ENCODE peak calls at places on chromosomes 4 and X, in eight cellular contexts. I is keratinocyte; Z is T-helper 1 cell; S is GM13977; Y is activated CD8-positive, alpha-beta memory T cell treated with anti-CD3 and anti-CD28 coated beads for 1 hour; Q is neural crest cell; R is mesenchymal stem cell; E is central memory CD4-positive, alpha-beta T cell. B is an unnamed sample.

GRCh38 chr4:106316773-106317409 is 541 bp downstream of the AIMP1 start:
- DNase-seq in I (no peak), Z (no peak), S (no peak), Y (no peak), Q (no peak), R (peak; percentile 41), E (peak; percentile 2), B (no peak)

GRCh38 chr4:151267822-151268535 is 9.0 kb upstream of the PRSS48 start:
- DNase-seq in I (no peak), Z (no peak), S (no peak), Y (no peak), Q (no peak), R (no peak), E (no peak), B (no peak)

GRCh38 chr4:94175553-94176260 is 32.0 kb upstream of the SMARCAD1 start:
- DNase-seq in I (no peak), Z (no peak), S (no peak), Y (no peak), Q (no peak), R (no peak), E (no peak), B (no peak)

GRCh38 chr4:7756561-7757355 is 182.9 kb downstream of the AFAP1 start:
- DNase-seq in I (no peak), Z (no peak), S (no peak), Y (no peak), Q (no peak), R (no peak), E (no peak), B (no peak)

GRCh38 chr4:39043697-39044363 is 11.6 kb upstream of the TMEM156 start:
- DNase-seq in I (no peak), Z (no peak), S (peak; percentile 40), Y (no peak), Q (no peak), R (peak; percentile 80), E (peak; percentile 20), B (peak; percentile 29)

GRCh38 chr4:98950925-98951324 is 22.0 kb upstream of the EIF4E start:
- DNase-seq in I (no peak), Z (no peak), S (no peak), Y (no peak), Q (no peak), R (no peak), E (no peak), B (no peak)

GRCh38 chrX:131262738-131263679 is 26.1 kb downstream of the IGSF1 start:
- DNase-seq in I (no peak), Z (no peak), S (no peak), Y (no peak), Q (no peak), R (no peak), E (no peak), B (no peak)

GRCh38 chr4:54063737-54064316 is 578 bp downstream of the CHIC2 start:
- DNase-seq in I (no peak), Z (no peak), S (peak; percentile 48), Y (no peak), Q (peak; percentile 26), R (peak; percentile 54), E (peak; percentile 49), B (peak; percentile 37)

GRCh38 chr4:94373752-94374151 is 31.1 kb upstream of the HPGDS start:
- DNase-seq in I (no peak), Z (no peak), S (no peak), Y (no peak), Q (no peak), R (no peak), E (no peak), B (no peak)

GRCh38 chr4:176001171-176002006 is 64.3 kb upstream of the WDR17 start:
- DNase-seq in I (no peak), Z (no peak), S (peak; percentile 13), Y (no peak), Q (peak; percentile 72), R (peak; percentile 58), E (no peak), B (peak; percentile 10)

GRCh38 chr4:94447754-94448411 is 3.9 kb upstream of the PDLIM5 start:
- DNase-seq in I (no peak), Z (no peak), S (no peak), Y (no peak), Q (no peak), R (no peak), E (no peak), B (no peak)

GRCh38 chrX:63330681-63331080 is 20.5 kb downstream of the SPIN4 start:
- DNase-seq in I (peak; percentile 23), Z (no peak), S (no peak), Y (no peak), Q (no peak), R (no peak), E (no peak), B (no peak)

GRCh38 chr4:47193179-47193578 is 161.8 kb downstream of the GABRB1 start:
- DNase-seq in I (no peak), Z (no peak), S (no peak), Y (no peak), Q (no peak), R (no peak), E (no peak), B (no peak)

GRCh38 chr4:158444621-158445020 is 77.1 kb upstream of the RXFP1 start:
- DNase-seq in I (no peak), Z (no peak), S (no peak), Y (no peak), Q (no peak), R (no peak), E (no peak), B (no peak)

GRCh38 chr4:74638001-74638400 is 156.3 kb downstream of the BTC start:
- DNase-seq in I (no peak), Z (no peak), S (no peak), Y (no peak), Q (no peak), R (no peak), E (no peak), B (no peak)

GRCh38 chr4:151766691-151767090 is 5.9 kb upstream of the GATB start:
- DNase-seq in I (no peak), Z (no peak), S (no peak), Y (no peak), Q (no peak), R (no peak), E (peak; percentile 8), B (no peak)

GRCh38 chrX:12825801-12826200 is 34.6 kb downstream of the PRPS2 start:
- DNase-seq in I (no peak), Z (no peak), S (no peak), Y (no peak), Q (no peak), R (peak; percentile 2), E (no peak), B (no peak)

GRCh38 chr4:83993774-83994173 is 457.9 kb downstream of the GPAT3 start:
- DNase-seq in I (no peak), Z (no peak), S (no peak), Y (no peak), Q (peak; percentile 3), R (no peak), E (no peak), B (no peak)

GRCh38 chrX:3066555-3066954 is 25.3 kb downstream of the ARSF start:
- DNase-seq in I (no peak), Z (no peak), S (no peak), Y (no peak), Q (no peak), R (peak; percentile 3), E (no peak), B (no peak)

GRCh38 chr4:75845992-75846391 is 56.3 kb downstream of the PPEF2 start:
- DNase-seq in I (no peak), Z (no peak), S (no peak), Y (no peak), Q (no peak), R (no peak), E (no peak), B (no peak)

GRCh38 chr4:11367371-11367770 is 61.3 kb downstream of the HS3ST1 start:
- DNase-seq in I (no peak), Z (no peak), S (no peak), Y (no peak), Q (peak; percentile 11), R (peak; percentile 41), E (no peak), B (no peak)

GRCh38 chrX:86964321-86964720 is 553.3 kb upstream of the KLHL4 start:
- DNase-seq in I (no peak), Z (no peak), S (no peak), Y (no peak), Q (no peak), R (no peak), E (no peak), B (no peak)

GRCh38 chr4:40283968-40284367 is 51.2 kb upstream of the CHRNA9 start:
- DNase-seq in I (peak; percentile 45), Z (peak; percentile 75), S (no peak), Y (peak; percentile 74), Q (no peak), R (no peak), E (peak; percentile 88), B (peak; percentile 58)

GRCh38 chrX:9465380-9466114 is 689 bp downstream of the TBL1X start:
- DNase-seq in I (no peak), Z (peak; percentile 14), S (peak; percentile 48), Y (no peak), Q (peak; percentile 7), R (peak; percentile 18), E (peak; percentile 30), B (peak; percentile 26)

GRCh38 chr4:122930877-122931276 is 8.5 kb upstream of the NUDT6 start:
- DNase-seq in I (no peak), Z (no peak), S (no peak), Y (no peak), Q (no peak), R (peak; percentile 24), E (no peak), B (no peak)

GRCh38 chr4:128322986-128323385 is 35.4 kb upstream of the PGRMC2 start:
- DNase-seq in I (peak; percentile 72), Z (no peak), S (no peak), Y (no peak), Q (no peak), R (peak; percentile 53), E (no peak), B (no peak)

GRCh38 chrX:13367950-13368349 is 48.1 kb upstream of the ATXN3L start:
- DNase-seq in I (no peak), Z (no peak), S (no peak), Y (no peak), Q (no peak), R (no peak), E (no peak), B (no peak)

GRCh38 chrX:12844319-12844718 is 22.6 kb upstream of the TLR7 start:
- DNase-seq in I (no peak), Z (no peak), S (no peak), Y (no peak), Q (no peak), R (no peak), E (no peak), B (no peak)

GRCh38 chrX:318068-318738 is 393 bp downstream of the GTPBP6 start:
- DNase-seq in I (peak; percentile 99), Z (peak; percentile 99), S (peak; percentile 97), Y (peak; percentile 99), Q (peak; percentile 92), R (peak; percentile 99), E (peak; percentile 99), B (peak; percentile 93)

GRCh38 chr4:123398803-123399637 is 2.4 kb downstream of the SPRY1 start:
- DNase-seq in I (no peak), Z (peak; percentile 20), S (peak; percentile 60), Y (no peak), Q (peak; percentile 47), R (peak; percentile 87), E (peak; percentile 35), B (peak; percentile 50)